ENCODE peak calls at places on chromosome 10, in nine cellular contexts. One of them, this sample, is unnamed. For H3K36me3, the result is how much of the 10 kb centered on the place peaks cover.

GRCh38 chr10:119521443-119522204 is 20.9 kb downstream of the RGS10 start:
- DNase-seq in tibial nerve: no peak
- DNase-seq in astrocyte: peak
- DNase-seq in brain microvascular endothelial cell: peak
- DNase-seq in tibial artery: no peak
- DNase-seq in pancreas: no peak
- DNase-seq in neural progenitor cell: no peak
- DNase-seq in WERI-Rb-1: no peak
- DNase-seq in lung: no peak
- DNase-seq in this sample: no peak

GRCh38 chr10:95756796-95757657 is 1.1 kb downstream of the ENTPD1 start:
- DNase-seq in WERI-Rb-1: no peak
- DNase-seq in brain microvascular endothelial cell: no peak
- DNase-seq in tibial nerve: no peak
- DNase-seq in tibial artery: no peak
- DNase-seq in pancreas: no peak
- DNase-seq in lung: no peak
- DNase-seq in neural progenitor cell: no peak
- DNase-seq in astrocyte: no peak
- DNase-seq in this sample: no peak

GRCh38 chr10:634256-634655 is 55.2 kb downstream of the DIP2C start:
- DNase-seq in brain microvascular endothelial cell: no peak
- DNase-seq in WERI-Rb-1: no peak
- DNase-seq in pancreas: no peak
- DNase-seq in neural progenitor cell: no peak
- DNase-seq in astrocyte: peak
- DNase-seq in lung: no peak
- DNase-seq in tibial nerve: no peak
- DNase-seq in tibial artery: peak
- DNase-seq in this sample: no peak

GRCh38 chr10:104582604-104582951 is 58.5 kb upstream of the SORCS3 start:
- DNase-seq in astrocyte: peak
- DNase-seq in lung: no peak
- DNase-seq in brain microvascular endothelial cell: no peak
- DNase-seq in neural progenitor cell: no peak
- DNase-seq in tibial artery: no peak
- DNase-seq in pancreas: no peak
- DNase-seq in tibial nerve: no peak
- DNase-seq in WERI-Rb-1: no peak
- DNase-seq in this sample: peak

GRCh38 chr10:116274141-116274861 is 1.3 kb upstream of the GFRA1 start:
- DNase-seq in brain microvascular endothelial cell: no peak
- DNase-seq in WERI-Rb-1: peak
- DNase-seq in astrocyte: no peak
- DNase-seq in neural progenitor cell: peak
- DNase-seq in tibial nerve: no peak
- DNase-seq in tibial artery: no peak
- DNase-seq in lung: no peak
- DNase-seq in pancreas: no peak
- DNase-seq in this sample: no peak

GRCh38 chr10:88874271-88874670 is 5.8 kb upstream of the STAMBPL1 start:
- DNase-seq in astrocyte: no peak
- DNase-seq in WERI-Rb-1: no peak
- DNase-seq in tibial nerve: no peak
- DNase-seq in pancreas: no peak
- DNase-seq in brain microvascular endothelial cell: no peak
- DNase-seq in neural progenitor cell: no peak
- DNase-seq in lung: no peak
- DNase-seq in tibial artery: no peak
- DNase-seq in this sample: no peak

GRCh38 chr10:3928078-3928477 is 143.1 kb upstream of the KLF6 start:
- DNase-seq in brain microvascular endothelial cell: no peak
- DNase-seq in astrocyte: no peak
- DNase-seq in neural progenitor cell: no peak
- DNase-seq in tibial artery: no peak
- DNase-seq in WERI-Rb-1: no peak
- DNase-seq in lung: no peak
- DNase-seq in pancreas: no peak
- DNase-seq in tibial nerve: no peak
- DNase-seq in this sample: no peak

GRCh38 chr10:104387130-104387888 is 33.7 kb downstream of the CFAP58 start:
- DNase-seq in neural progenitor cell: no peak
- DNase-seq in pancreas: no peak
- DNase-seq in tibial artery: no peak
- DNase-seq in tibial nerve: no peak
- DNase-seq in WERI-Rb-1: no peak
- DNase-seq in lung: no peak
- DNase-seq in astrocyte: no peak
- DNase-seq in brain microvascular endothelial cell: no peak
- DNase-seq in this sample: no peak

GRCh38 chr10:113381906-113382562 is 170.8 kb upstream of the HABP2 start:
- DNase-seq in pancreas: no peak
- DNase-seq in lung: no peak
- DNase-seq in WERI-Rb-1: no peak
- DNase-seq in brain microvascular endothelial cell: peak
- DNase-seq in tibial nerve: no peak
- DNase-seq in neural progenitor cell: no peak
- DNase-seq in astrocyte: peak
- DNase-seq in tibial artery: no peak
- DNase-seq in this sample: no peak

GRCh38 chr10:49278497-49278902 is 20.5 kb upstream of the C10orf71 start:
- DNase-seq in tibial artery: no peak
- DNase-seq in astrocyte: no peak
- DNase-seq in brain microvascular endothelial cell: no peak
- DNase-seq in pancreas: no peak
- DNase-seq in tibial nerve: no peak
- DNase-seq in WERI-Rb-1: no peak
- DNase-seq in lung: no peak
- DNase-seq in neural progenitor cell: no peak
- DNase-seq in this sample: no peak

GRCh38 chr10:59905735-59906416 is 480 bp downstream of the CCDC6 start:
- DNase-seq in tibial nerve: no peak
- DNase-seq in neural progenitor cell: peak
- DNase-seq in WERI-Rb-1: no peak
- DNase-seq in lung: no peak
- DNase-seq in brain microvascular endothelial cell: no peak
- DNase-seq in astrocyte: no peak
- DNase-seq in pancreas: no peak
- DNase-seq in tibial artery: no peak
- DNase-seq in this sample: no peak

GRCh38 chr10:86329896-86330680 is 36.5 kb downstream of the GRID1 start:
- DNase-seq in brain microvascular endothelial cell: no peak
- DNase-seq in tibial nerve: no peak
- DNase-seq in tibial artery: peak
- DNase-seq in pancreas: no peak
- DNase-seq in neural progenitor cell: no peak
- DNase-seq in lung: no peak
- DNase-seq in astrocyte: no peak
- DNase-seq in WERI-Rb-1: no peak
- DNase-seq in this sample: no peak

GRCh38 chr10:104230490-104230889 is 1.7 kb downstream of the CFAP43 start:
- DNase-seq in lung: no peak
- DNase-seq in brain microvascular endothelial cell: no peak
- DNase-seq in astrocyte: no peak
- DNase-seq in WERI-Rb-1: no peak
- DNase-seq in neural progenitor cell: no peak
- DNase-seq in tibial nerve: no peak
- DNase-seq in pancreas: no peak
- DNase-seq in tibial artery: no peak
- DNase-seq in this sample: no peak

GRCh38 chr10:133196936-133197758 is 32.9 kb upstream of the UTF1 start:
- DNase-seq in pancreas: no peak
- DNase-seq in WERI-Rb-1: no peak
- DNase-seq in brain microvascular endothelial cell: no peak
- DNase-seq in tibial nerve: no peak
- DNase-seq in tibial artery: no peak
- DNase-seq in lung: no peak
- DNase-seq in neural progenitor cell: no peak
- DNase-seq in astrocyte: no peak
- DNase-seq in this sample: no peak

GRCh38 chr10:7551289-7551688 is 115.5 kb downstream of the ITIH5 start:
- DNase-seq in WERI-Rb-1: no peak
- DNase-seq in pancreas: peak
- DNase-seq in neural progenitor cell: no peak
- DNase-seq in tibial artery: no peak
- DNase-seq in astrocyte: no peak
- DNase-seq in brain microvascular endothelial cell: no peak
- DNase-seq in lung: no peak
- DNase-seq in tibial nerve: no peak
- DNase-seq in this sample: no peak

GRCh38 chr10:110978204-110978603 is 58.8 kb downstream of the SHOC2 start:
- DNase-seq in tibial nerve: no peak
- DNase-seq in brain microvascular endothelial cell: no peak
- DNase-seq in WERI-Rb-1: no peak
- DNase-seq in neural progenitor cell: no peak
- DNase-seq in astrocyte: peak
- DNase-seq in tibial artery: no peak
- DNase-seq in lung: no peak
- DNase-seq in pancreas: no peak
- DNase-seq in this sample: no peak

GRCh38 chr10:64535131-64535867 is 1014.1 kb downstream of the REEP3 start:
- DNase-seq in WERI-Rb-1: no peak
- DNase-seq in lung: no peak
- DNase-seq in neural progenitor cell: no peak
- DNase-seq in astrocyte: no peak
- DNase-seq in brain microvascular endothelial cell: no peak
- DNase-seq in tibial artery: no peak
- DNase-seq in pancreas: no peak
- DNase-seq in tibial nerve: no peak
- DNase-seq in this sample: no peak

GRCh38 chr10:17713133-17713532 is 38.9 kb upstream of the TMEM236 start:
- DNase-seq in brain microvascular endothelial cell: no peak
- DNase-seq in astrocyte: no peak
- DNase-seq in pancreas: no peak
- DNase-seq in WERI-Rb-1: no peak
- DNase-seq in lung: no peak
- DNase-seq in neural progenitor cell: peak
- DNase-seq in tibial artery: no peak
- DNase-seq in tibial nerve: no peak
- DNase-seq in this sample: no peak

GRCh38 chr10:42979181-42979580 is 97.7 kb upstream of the RET start:
- DNase-seq in neural progenitor cell: no peak
- DNase-seq in pancreas: peak
- DNase-seq in tibial artery: peak
- DNase-seq in astrocyte: no peak
- DNase-seq in brain microvascular endothelial cell: no peak
- DNase-seq in lung: no peak
- DNase-seq in tibial nerve: no peak
- DNase-seq in WERI-Rb-1: no peak
- DNase-seq in this sample: no peak

GRCh38 chr10:80511984-80512634 is 25.6 kb upstream of the SH2D4B start:
- DNase-seq in tibial artery: peak
- DNase-seq in tibial nerve: no peak
- DNase-seq in astrocyte: no peak
- DNase-seq in lung: no peak
- DNase-seq in WERI-Rb-1: no peak
- DNase-seq in brain microvascular endothelial cell: no peak
- DNase-seq in neural progenitor cell: no peak
- DNase-seq in pancreas: no peak
- DNase-seq in this sample: no peak
- H3K36me3 ChIP-seq in tibial artery: under half
- H3K36me3 ChIP-seq in tibial nerve: half or more
- H3K36me3 ChIP-seq in astrocyte: under half
- H3K36me3 ChIP-seq in lung: under half
- H3K36me3 ChIP-seq in WERI-Rb-1: half or more
- H3K36me3 ChIP-seq in brain microvascular endothelial cell: half or more
- H3K36me3 ChIP-seq in neural progenitor cell: under half
- H3K36me3 ChIP-seq in pancreas: half or more
- H3K36me3 ChIP-seq in this sample: half or more

DNA sequence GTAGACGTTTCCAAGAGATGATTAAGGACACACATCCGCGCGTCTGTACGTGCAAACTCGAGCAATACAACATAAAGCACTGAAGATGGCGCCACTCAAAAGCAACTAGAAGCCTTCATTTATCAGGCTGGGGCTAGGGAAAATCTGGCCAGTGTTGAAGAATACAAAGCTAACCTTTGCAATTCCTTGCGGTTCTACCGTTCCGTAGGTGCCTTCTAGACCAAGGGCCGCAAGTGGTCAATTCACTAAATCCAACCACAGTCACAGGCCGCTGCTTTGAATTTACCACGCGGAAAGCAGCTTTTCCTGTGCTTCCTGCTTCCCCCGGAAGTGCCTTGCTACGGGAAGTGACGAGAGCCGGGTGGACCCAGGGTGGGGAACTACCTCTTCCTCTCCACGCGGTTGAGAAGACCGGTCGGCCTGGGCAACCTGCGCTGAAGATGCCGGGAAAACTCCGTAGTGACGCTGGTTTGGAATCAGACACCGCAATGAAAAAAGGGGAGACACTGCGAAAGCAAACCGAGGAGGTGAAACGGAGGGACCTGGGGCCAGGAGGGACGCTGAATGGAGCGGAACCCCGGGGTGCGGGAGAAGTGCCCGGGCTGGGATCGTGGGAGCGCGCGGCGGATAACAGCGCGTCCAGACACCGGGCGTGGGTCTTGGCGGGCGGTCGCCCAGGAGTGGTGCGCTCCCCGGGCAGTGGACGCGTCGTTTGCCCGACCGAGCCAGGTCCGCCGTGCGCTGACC is at the start of gene DDX21:
- DNase-seq in brain microvascular endothelial cell: peak
- DNase-seq in lung: peak
- DNase-seq in tibial nerve: peak
- DNase-seq in WERI-Rb-1: peak
- DNase-seq in neural progenitor cell: peak
- DNase-seq in pancreas: peak
- DNase-seq in tibial artery: peak
- DNase-seq in astrocyte: peak
- DNase-seq in this sample: peak
- TF ChIP-seq CTCF in brain microvascular endothelial cell: peak
- TF ChIP-seq CTCF in lung: peak
- TF ChIP-seq CTCF in tibial nerve: peak
- TF ChIP-seq CTCF in WERI-Rb-1: peak
- TF ChIP-seq CTCF in neural progenitor cell: peak
- TF ChIP-seq CTCF in pancreas: no peak
- TF ChIP-seq CTCF in tibial artery: peak
- TF ChIP-seq CTCF in astrocyte: peak
- TF ChIP-seq CTCF in this sample: no peak

DNA sequence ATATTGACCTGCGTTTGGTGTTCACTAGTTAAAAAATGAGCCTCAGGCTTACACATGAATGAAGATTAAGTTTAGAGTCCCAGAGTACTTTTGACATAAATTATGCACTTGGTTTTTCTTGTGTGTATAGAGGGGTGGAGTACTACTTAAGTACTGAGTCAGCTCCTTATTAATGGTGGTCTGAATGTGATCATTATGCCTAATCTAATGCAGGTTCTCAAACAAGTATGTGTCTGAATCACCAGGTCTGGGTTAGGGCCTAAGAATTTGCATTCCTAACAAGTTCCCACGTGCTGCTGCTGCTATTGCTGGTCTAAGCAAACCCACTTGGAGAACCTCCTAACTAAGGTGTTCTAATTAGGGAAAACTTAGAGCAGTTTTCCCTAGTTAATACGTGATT is 30.7 kb upstream of the STOX1 start:
- DNase-seq in pancreas: no peak
- DNase-seq in astrocyte: peak
- DNase-seq in tibial nerve: no peak
- DNase-seq in neural progenitor cell: no peak
- DNase-seq in brain microvascular endothelial cell: no peak
- DNase-seq in lung: no peak
- DNase-seq in WERI-Rb-1: no peak
- DNase-seq in tibial artery: no peak
- DNase-seq in this sample: no peak
- H3K36me3 ChIP-seq in pancreas: under half
- H3K36me3 ChIP-seq in astrocyte: under half
- H3K36me3 ChIP-seq in tibial nerve: half or more
- H3K36me3 ChIP-seq in neural progenitor cell: under half
- H3K36me3 ChIP-seq in brain microvascular endothelial cell: under half
- H3K36me3 ChIP-seq in lung: under half
- H3K36me3 ChIP-seq in WERI-Rb-1: half or more
- H3K36me3 ChIP-seq in tibial artery: under half
- H3K36me3 ChIP-seq in this sample: under half

GRCh38 chr10:76012928-76013327 is 581.5 kb downstream of the LRMDA start:
- DNase-seq in pancreas: no peak
- DNase-seq in astrocyte: no peak
- DNase-seq in tibial nerve: no peak
- DNase-seq in neural progenitor cell: peak
- DNase-seq in brain microvascular endothelial cell: no peak
- DNase-seq in tibial artery: no peak
- DNase-seq in WERI-Rb-1: peak
- DNase-seq in lung: no peak
- DNase-seq in this sample: no peak
- TF ChIP-seq CTCF in pancreas: no peak
- TF ChIP-seq CTCF in astrocyte: no peak
- TF ChIP-seq CTCF in tibial nerve: no peak
- TF ChIP-seq CTCF in neural progenitor cell: peak
- TF ChIP-seq CTCF in brain microvascular endothelial cell: no peak
- TF ChIP-seq CTCF in tibial artery: no peak
- TF ChIP-seq CTCF in WERI-Rb-1: peak
- TF ChIP-seq CTCF in lung: no peak
- TF ChIP-seq CTCF in this sample: no peak

This sample was measured in vagina.